ENCODE peak calls at places on chromosomes 16 and 17, in eight cellular contexts. G, N, E, C, W, Z, O and A are unnamed samples.

GRCh38 chr16:56929639-56930038 is 2.3 kb upstream of the HERPUD1 start:
- DNase-seq in O (no peak), G (no peak), C (no peak), E (no peak), Z (no peak), N (no peak), W (no peak), A (no peak)

GRCh38 chr17:67272312-67273050 is 27.5 kb upstream of the HELZ start:
- DNase-seq in O (no peak), Z (no peak), G (no peak), W (no peak), N (peak; percentile 17), C (no peak), E (no peak), A (no peak)

GRCh38 chr17:3851461-3852100 is 5.5 kb upstream of the NCBP3 start:
- DNase-seq in O (no peak), E (no peak), W (no peak), G (no peak), C (no peak), N (no peak), Z (no peak), A (no peak)

GRCh38 chr17:7558544-7559306 is at the start of gene TNFSF13:
- DNase-seq in C (peak; percentile 77), Z (no peak), G (peak; percentile 73), W (no peak), N (no peak), E (peak; percentile 42), O (peak; percentile 55), A (no peak)

GRCh38 chr16:48054881-48055601 is 100.8 kb downstream of the ABCC12 start:
- DNase-seq in O (peak; percentile 28), W (peak; percentile 78), Z (peak; percentile 75), C (peak; percentile 38), G (peak; percentile 47), E (peak; percentile 23), N (peak; percentile 48), A (peak; percentile 75)

GRCh38 chr16:21952040-21952792 is 945 bp upstream of the UQCRC2 start:
- DNase-seq in W (peak; percentile 67), C (peak; percentile 94), O (peak; percentile 57), Z (peak; percentile 70), E (peak; percentile 38), G (peak; percentile 70), N (peak; percentile 87), A (peak; percentile 72)

GRCh38 chr16:20900299-20901067 is at the start of the genes DCUN1D3 and LYRM1:
- DNase-seq in G (peak; percentile 95), C (peak; percentile 97), O (peak; percentile 98), E (peak; percentile 97), N (peak; percentile 99), Z (peak; percentile 100), W (peak; percentile 100), A (peak; percentile 100)

GRCh38 chr17:68184816-68185436 is 62.9 kb upstream of the AMZ2 start:
- DNase-seq in C (no peak), W (no peak), E (no peak), Z (no peak), O (no peak), G (no peak), N (no peak), A (no peak)

GRCh38 chr17:76864024-76864423 is 4.2 kb upstream of the MGAT5B start:
- DNase-seq in G (no peak), W (no peak), E (no peak), Z (no peak), N (no peak), O (no peak), C (no peak), A (no peak)

GRCh38 chr16:87541004-87541881 is 48.4 kb upstream of the ZCCHC14 start:
- DNase-seq in Z (peak; percentile 88), G (no peak), N (no peak), E (no peak), O (peak; percentile 54), C (peak; percentile 39), W (peak; percentile 72), A (peak; percentile 61)

GRCh38 chr17:301681-302299 is 50.8 kb downstream of the RPH3AL start:
- DNase-seq in W (no peak), N (no peak), E (no peak), Z (peak; percentile 19), G (no peak), O (no peak), C (peak; percentile 26), A (peak; percentile 9)

GRCh38 chr17:79948406-79948917 is 87.2 kb downstream of the TBC1D16 start:
- DNase-seq in C (no peak), G (no peak), W (no peak), N (no peak), E (no peak), Z (no peak), O (no peak), A (no peak)

GRCh38 chr17:39663688-39664580 is 1.2 kb upstream of the TCAP start:
- DNase-seq in E (no peak), C (peak; percentile 62), O (no peak), Z (no peak), N (no peak), W (no peak), G (peak; percentile 66), A (no peak)

GRCh38 chr17:77019955-77020379 is 120.8 kb upstream of the SEC14L1 start:
- DNase-seq in C (no peak), G (no peak), O (no peak), Z (no peak), E (no peak), N (no peak), W (peak; percentile 27), A (peak; percentile 2)

GRCh38 chr17:12070561-12070960 is 49.9 kb downstream of the MAP2K4 start:
- DNase-seq in E (no peak), Z (peak; percentile 80), O (no peak), W (peak; percentile 77), G (no peak), N (no peak), C (no peak), A (peak; percentile 72)

GRCh38 chr17:20935740-20936139 is 107.1 kb downstream of the USP22 start:
- DNase-seq in E (no peak), N (no peak), G (no peak), Z (peak; percentile 90), W (peak; percentile 70), C (no peak), O (no peak), A (peak; percentile 81)

GRCh38 chr17:73331060-73331459 is 19.3 kb upstream of the CDC42EP4 start:
- DNase-seq in C (no peak), E (no peak), Z (no peak), W (no peak), N (no peak), G (no peak), O (no peak), A (no peak)

GRCh38 chr16:29993903-29994612 is 1.4 kb downstream of the HIRIP3 start:
- DNase-seq in O (no peak), N (no peak), G (no peak), Z (no peak), W (no peak), C (no peak), E (no peak), A (no peak)

GRCh38 chr16:75491876-75492275 is 3.4 kb downstream of the CHST6 start:
- DNase-seq in W (no peak), C (no peak), O (no peak), E (no peak), Z (no peak), G (no peak), N (peak; percentile 4), A (no peak)
- TF ChIP-seq CTCF in W (no peak), C (no peak), O (no peak), E (no peak), Z (no peak), G (no peak), N (peak; percentile 4), A (peak; percentile 10)

GRCh38 chr16:10918294-10919002 is 23.8 kb downstream of the DEXI start:
- DNase-seq in G (peak; percentile 95), E (peak; percentile 91), W (peak; percentile 94), N (peak; percentile 92), C (peak; percentile 98), O (peak; percentile 96), Z (peak; percentile 97), A (peak; percentile 97)
- H3K4me3 ChIP-seq in G (no peak overlapping the region), E (peak overlapping the region; percentile 9), W (peak overlapping the region; percentile 27), N (no peak overlapping the region), C (no peak overlapping the region), O (no peak overlapping the region), Z (no peak overlapping the region), A (no peak overlapping the region)

GRCh38 chr17:17060930-17061329 is 18.7 kb downstream of the MPRIP start:
- DNase-seq in N (no peak), W (no peak), E (no peak), C (no peak), O (no peak), G (no peak), Z (no peak), A (no peak)

GRCh38 chr17:17063546-17064122 is 21.4 kb downstream of the MPRIP start:
- DNase-seq in E (no peak), C (no peak), W (peak; percentile 43), O (no peak), G (peak; percentile 39), Z (peak; percentile 29), N (no peak), A (no peak)

GRCh38 chr17:17062866-17063265 is 20.6 kb downstream of the MPRIP start:
- DNase-seq in C (no peak), W (no peak), N (no peak), O (no peak), E (no peak), G (no peak), Z (no peak), A (no peak)

GRCh38 chr17:17061516-17061915 is 19.3 kb downstream of the MPRIP start:
- DNase-seq in E (no peak), C (no peak), G (no peak), N (no peak), W (no peak), O (no peak), Z (no peak), A (no peak)

DNA sequence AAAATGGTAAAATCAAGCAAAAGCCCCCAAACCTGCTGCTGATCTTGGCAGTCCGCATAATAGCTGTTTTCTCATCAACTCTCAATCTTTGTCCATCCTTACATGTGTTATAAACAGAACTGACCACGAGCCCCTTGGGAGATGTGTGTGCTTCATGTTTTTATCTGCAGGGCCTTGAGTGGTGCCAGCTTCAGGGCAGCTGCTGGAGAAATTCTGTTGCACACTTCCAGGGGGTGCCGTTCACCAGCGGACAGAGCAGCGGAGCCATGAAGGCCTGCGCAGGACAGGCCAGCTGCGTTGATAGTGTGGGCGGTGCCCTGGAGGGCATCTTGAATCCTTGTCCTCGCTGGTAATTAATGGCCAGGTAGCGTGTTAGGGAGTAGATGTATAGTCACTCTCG is 20.1 kb downstream of the MPRIP start:
- DNase-seq in O (no peak), G (no peak), Z (peak; percentile 52), C (no peak), N (no peak), E (no peak), W (no peak), A (peak; percentile 44)
- TF ChIP-seq CTCF in O (no peak), G (no peak), Z (no peak), C (no peak), N (no peak), E (no peak), W (no peak), A (no peak)

DNA sequence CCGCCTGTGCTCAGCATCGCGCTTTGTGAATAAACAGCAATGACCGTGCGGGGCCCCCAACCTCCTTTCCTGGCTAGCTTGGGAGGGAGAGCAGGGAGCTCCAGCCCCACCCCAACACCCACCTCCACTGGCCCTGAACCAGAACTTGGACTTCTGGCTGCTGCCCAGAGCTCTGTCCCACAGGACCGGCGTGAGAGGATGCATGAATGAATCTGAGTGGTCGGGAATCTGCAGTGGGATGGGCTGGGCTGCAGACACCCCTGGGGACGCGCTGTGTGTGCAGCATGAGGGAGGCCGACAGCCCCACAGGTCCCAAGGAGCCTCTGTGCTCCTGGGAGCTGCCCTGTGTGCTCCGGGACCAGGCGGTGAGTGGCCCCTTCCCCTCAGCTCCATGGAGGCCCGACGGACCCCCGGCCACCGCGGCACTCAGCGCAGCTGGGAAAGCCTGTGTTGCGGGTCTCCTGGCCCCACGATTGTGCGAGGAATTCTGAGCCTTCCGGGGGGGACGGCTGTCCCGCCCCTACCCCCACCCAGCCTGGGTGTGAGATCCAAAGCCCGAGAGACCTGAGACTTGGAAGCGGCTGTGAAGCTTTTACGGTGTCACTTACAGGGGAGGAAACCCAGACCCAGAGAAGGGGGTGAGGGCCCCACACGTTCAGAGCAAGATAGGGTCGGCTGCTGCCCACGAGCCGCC is 5.5 kb downstream of the PIEZO1 start:
- DNase-seq in N (no peak), W (peak; percentile 44), C (no peak), Z (peak; percentile 47), E (no peak), O (no peak), G (no peak), A (peak; percentile 35)
- H3K4me3 ChIP-seq in N (no peak overlapping the region), W (peak overlapping the region; percentile 14), C (no peak overlapping the region), Z (no peak overlapping the region), E (no peak overlapping the region), O (no peak overlapping the region), G (peak overlapping the region; percentile 6), A (no peak overlapping the region)